ENCODE peak calls at places on chromosomes 11 and 22, in seven cellular contexts. T is sigmoid colon, L is GM12864, O is heart left ventricle, K is skeletal muscle cell, R is lower leg skin, X is fibroblast of lung. U is an unnamed sample.

GRCh38 chr22:49951986-49952896 is 8.3 kb upstream of the PIM3 start:
- DNase-seq in T (no peak), L (no peak), O (no peak), K (no peak), R (no peak), X (peak; percentile 87), U (no peak)

GRCh38 chr22:22185844-22186499 is 58.6 kb upstream of the VPREB1 start:
- DNase-seq in T (no peak), L (no peak), O (no peak), K (no peak), R (no peak), X (no peak), U (no peak)

GRCh38 chr22:47281126-47282106 is 519.0 kb downstream of the TBC1D22A start:
- DNase-seq in T (no peak), L (no peak), O (no peak), K (no peak), R (no peak), X (peak; percentile 66), U (no peak)

GRCh38 chr11:67648140-67648795 is 2.3 kb downstream of the ACY3 start:
- DNase-seq in T (no peak), L (no peak), O (no peak), K (no peak), R (no peak), X (no peak), U (no peak)

GRCh38 chr11:116454020-116454645 is 318.7 kb downstream of the BUD13 start:
- DNase-seq in T (peak; percentile 75), L (no peak), O (no peak), K (no peak), R (peak; percentile 25), X (peak; percentile 28), U (peak; percentile 69)

GRCh38 chr11:96111308-96111707 is 187.4 kb upstream of the MTMR2 start:
- DNase-seq in T (no peak), L (no peak), O (no peak), K (no peak), R (no peak), X (no peak), U (no peak)

GRCh38 chr22:37225481-37225880 is 13.2 kb upstream of the SSTR3 start:
- DNase-seq in T (no peak), L (no peak), O (no peak), K (no peak), R (no peak), X (peak; percentile 7), U (no peak)

GRCh38 chr11:14537134-14537599 is 17.0 kb upstream of the PSMA1 start:
- DNase-seq in T (no peak), L (no peak), O (no peak), K (no peak), R (no peak), X (peak; percentile 7), U (peak; percentile 53)

GRCh38 chr11:68513930-68514487 is 53.5 kb downstream of the PPP6R3 start:
- DNase-seq in T (no peak), L (no peak), O (no peak), K (no peak), R (no peak), X (no peak), U (no peak)

GRCh38 chr11:68166969-68167368 is 45.8 kb upstream of the CHKA start:
- DNase-seq in T (no peak), L (no peak), O (no peak), K (no peak), R (no peak), X (no peak), U (no peak)

GRCh38 chr11:125365196-125365931 is 130.7 kb downstream of the FEZ1 start:
- DNase-seq in T (no peak), L (no peak), O (no peak), K (no peak), R (no peak), X (no peak), U (no peak)

GRCh38 chr11:116312560-116313340 is 460.0 kb downstream of the BUD13 start:
- DNase-seq in T (peak; percentile 93), L (no peak), O (peak; percentile 91), K (no peak), R (peak; percentile 90), X (peak; percentile 63), U (peak; percentile 72)

DNA sequence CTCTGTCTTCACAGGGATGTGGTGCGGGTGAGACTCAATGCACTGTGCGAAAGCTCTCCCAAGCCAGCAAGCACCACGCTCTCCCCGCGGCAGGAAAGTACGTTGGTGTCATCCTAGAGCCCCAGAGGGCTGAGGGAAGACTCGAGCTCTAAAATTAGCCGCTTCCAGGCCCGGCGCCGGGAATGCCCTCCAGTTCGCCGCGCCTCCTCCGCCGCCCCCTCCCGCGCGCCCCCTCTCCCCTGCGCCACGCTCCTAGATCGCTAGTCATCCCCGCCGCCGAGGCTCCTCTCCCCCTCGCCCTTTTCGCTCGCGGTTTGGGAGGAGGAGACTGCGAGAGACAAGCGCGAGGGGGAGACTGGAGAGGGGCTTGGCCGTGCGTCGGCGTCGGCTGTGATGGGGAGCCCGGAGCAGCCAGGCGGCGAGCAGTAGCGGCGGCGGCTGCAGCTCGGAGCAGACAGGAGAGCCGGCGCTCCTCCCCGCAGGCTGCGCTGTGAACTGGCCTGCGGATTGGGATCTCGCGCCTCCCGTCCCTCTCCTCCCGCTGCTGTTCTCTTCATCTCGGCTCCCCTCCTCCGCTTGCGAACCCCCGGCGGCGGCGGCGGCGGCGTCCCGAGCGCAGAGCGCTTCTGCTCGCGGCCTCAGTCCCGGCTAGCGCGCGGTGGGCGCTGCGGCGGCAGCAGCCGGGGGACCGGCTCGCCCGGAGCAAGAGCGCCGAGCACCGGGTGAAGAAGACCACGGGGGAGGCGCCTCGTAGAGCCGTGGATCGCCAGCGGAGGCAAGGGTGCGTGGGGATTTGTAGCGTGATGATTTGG is at the start of gene FAT3:
- DNase-seq in T (peak; percentile 68), L (no peak), O (peak; percentile 25), K (peak; percentile 34), R (no peak), X (peak; percentile 80), U (peak; percentile 17)
- H3K4me3 ChIP-seq in T (peak within 1 kb of the TSS; percentile 52), L (no peak within 1 kb of the TSS), O (peak within 1 kb of the TSS; percentile 57), K (peak within 1 kb of the TSS; percentile 57), R (no peak within 1 kb of the TSS), X (peak within 1 kb of the TSS; percentile 60), U (peak within 1 kb of the TSS; percentile 15)

DNA sequence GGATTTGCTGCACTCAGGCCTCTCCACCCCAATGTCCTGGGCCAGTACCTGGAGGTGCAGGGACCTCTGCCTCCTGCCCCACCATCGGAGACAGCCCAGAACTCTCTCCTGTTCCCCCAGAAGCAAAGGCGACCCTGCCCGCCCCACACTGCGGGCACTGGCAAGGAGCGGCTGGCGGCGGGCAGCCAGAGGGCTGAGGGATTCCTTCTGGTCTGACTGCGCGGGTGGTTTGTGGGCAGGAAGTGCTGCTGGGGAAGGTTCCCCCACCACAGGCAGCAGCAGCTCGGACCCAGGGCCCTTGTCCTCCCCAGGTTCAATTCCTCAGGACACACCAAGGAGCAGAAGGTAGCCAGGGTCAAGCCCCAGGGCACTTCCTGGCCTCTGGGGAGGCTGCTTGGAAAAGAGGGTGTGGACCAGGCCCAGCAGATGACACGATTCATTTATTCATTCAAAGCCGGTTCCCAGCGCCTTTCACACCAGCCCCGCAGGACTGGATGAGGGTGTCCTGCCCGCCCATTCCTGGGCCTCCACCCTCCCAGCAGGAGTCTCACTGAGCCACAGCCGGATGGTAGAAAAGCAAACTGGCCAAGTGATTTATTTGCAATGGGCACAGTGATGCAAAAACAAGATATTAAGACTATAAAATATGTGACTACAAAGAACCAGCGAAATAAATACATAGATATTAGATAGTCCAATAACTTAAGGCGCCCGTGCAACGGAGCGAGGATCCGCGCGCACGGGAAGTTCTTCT is 1.2 kb downstream of the PHLDA2 start:
- DNase-seq in T (no peak), L (no peak), O (peak; percentile 23), K (no peak), R (no peak), X (peak; percentile 48), U (peak; percentile 70)
- H3K4me3 ChIP-seq in T (peak overlapping the region; percentile 53), L (no peak overlapping the region), O (peak overlapping the region; percentile 55), K (peak overlapping the region; percentile 75), R (no peak overlapping the region), X (peak overlapping the region; percentile 81), U (peak overlapping the region; percentile 81)

GRCh38 chr11:64164392-64165312 is 1.3 kb downstream of the MACROD1 start:
- DNase-seq in T (no peak), L (no peak), O (peak; percentile 69), K (no peak), R (no peak), X (no peak), U (peak; percentile 67)
- H3K4me3 ChIP-seq in T (peak overlapping the region; percentile 85), L (peak overlapping the region; percentile 80), O (peak overlapping the region; percentile 64), K (peak overlapping the region; percentile 69), R (peak overlapping the region; percentile 61), X (peak overlapping the region; percentile 72), U (peak overlapping the region; percentile 76)

GRCh38 chr22:42842658-42843370 is 14.3 kb downstream of the ARFGAP3 start:
- DNase-seq in T (no peak), L (no peak), O (no peak), K (no peak), R (peak; percentile 58), X (peak; percentile 47), U (no peak)
- H3K4me3 ChIP-seq in T (no peak overlapping the region), L (no peak overlapping the region), O (no peak overlapping the region), K (no peak overlapping the region), R (no peak overlapping the region), X (no peak overlapping the region), U (no peak overlapping the region)

DNA sequence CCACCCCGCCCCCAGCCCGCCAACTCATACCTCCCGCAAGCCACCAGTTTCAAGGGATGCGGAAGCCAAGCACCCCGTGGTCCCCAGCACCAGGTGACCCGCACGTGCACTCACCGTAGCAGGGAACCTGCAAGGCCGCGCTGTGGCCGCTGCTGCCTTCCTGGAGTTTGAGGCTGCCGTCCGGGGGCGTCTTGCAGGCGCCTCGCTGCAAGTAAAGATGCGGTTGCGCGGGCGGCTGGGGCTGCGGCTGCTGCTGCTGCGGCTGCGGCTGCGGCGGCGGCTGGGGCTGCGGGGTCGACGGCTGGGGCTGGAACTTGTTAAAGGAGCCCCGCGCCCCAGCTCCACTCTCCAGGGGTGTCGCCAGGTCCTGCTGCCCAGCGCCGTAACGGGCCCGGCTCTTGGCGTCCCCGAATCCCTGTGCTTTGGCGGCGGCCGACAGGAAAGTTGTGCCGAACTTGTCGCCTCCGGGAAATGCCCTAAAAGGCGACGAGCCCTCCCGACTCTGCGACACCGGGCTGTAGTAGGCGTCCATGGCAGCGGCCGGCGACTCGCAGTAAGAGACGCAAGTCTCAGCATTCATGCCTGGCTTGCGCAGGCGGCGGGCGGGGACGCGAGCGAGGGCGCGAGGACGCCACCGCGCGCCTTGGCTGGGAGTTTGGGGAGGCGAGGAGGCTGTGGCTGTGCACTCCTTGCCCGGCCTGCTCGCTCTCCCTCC is at the start of gene ALX4:
- DNase-seq in T (no peak), L (no peak), O (no peak), K (no peak), R (no peak), X (peak; percentile 17), U (no peak)
- H3K4me3 ChIP-seq in T (peak within 1 kb of the TSS; percentile 34), L (no peak within 1 kb of the TSS), O (peak within 1 kb of the TSS; percentile 62), K (peak within 1 kb of the TSS; percentile 43), R (peak within 1 kb of the TSS; percentile 1), X (peak within 1 kb of the TSS; percentile 28), U (peak within 1 kb of the TSS; percentile 3)